ENCODE peak calls at places on chromosomes 7 and 10, in ten cellular contexts. I is GM13977, D is BE2C, G is AG04450, F is nephron progenitor cell, A is brain microvascular endothelial cell, T is neural crest cell, Y is cardiac fibroblast, P is GM06990, V is Peyer's patch. X is an unnamed sample.

GRCh38 chr10:129079705-129080104 is 387.3 kb upstream of the MGMT start:
- DNase-seq in I (no peak), D (peak), G (no peak), F (no peak), A (no peak), T (no peak), Y (no peak), P (no peak), V (no peak), X (no peak)

GRCh38 chr7:100065452-100066186 is 15.9 kb downstream of the ZNF3 start:
- DNase-seq in I (no peak), D (peak), G (peak), F (no peak), A (no peak), T (no peak), Y (peak), P (no peak), V (no peak), X (no peak)

GRCh38 chr7:70436815-70437350 is 695.1 kb upstream of the GALNT17 start:
- DNase-seq in I (no peak), D (peak), G (no peak), F (no peak), A (no peak), T (no peak), Y (no peak), P (no peak), V (no peak), X (no peak)

GRCh38 chr10:88330174-88330573 is 252.9 kb downstream of the RNLS start:
- DNase-seq in I (no peak), D (no peak), G (no peak), F (no peak), A (no peak), T (no peak), Y (no peak), P (no peak), V (no peak), X (no peak)

GRCh38 chr7:47444376-47445098 is 137.4 kb downstream of the TNS3 start:
- DNase-seq in I (peak), D (no peak), G (no peak), F (no peak), A (no peak), T (no peak), Y (peak), P (no peak), V (peak), X (peak)

GRCh38 chr10:46228076-46229071 is 58.4 kb upstream of the ANTXRL start:
- DNase-seq in I (peak), D (peak), G (peak), F (peak), A (peak), T (peak), Y (peak), P (no peak), V (peak), X (peak)

GRCh38 chr10:71801357-71801756 is 28.0 kb upstream of the VSIR start:
- DNase-seq in I (peak), D (no peak), G (no peak), F (no peak), A (no peak), T (no peak), Y (no peak), P (peak), V (peak), X (peak)

GRCh38 chr7:16646427-16647081 is 573 bp downstream of the BZW2 start:
- DNase-seq in I (peak), D (peak), G (no peak), F (no peak), A (no peak), T (no peak), Y (peak), P (no peak), V (no peak), X (no peak)

GRCh38 chr10:101770331-101771215 is 5.3 kb downstream of the FGF8 start:
- DNase-seq in I (no peak), D (no peak), G (no peak), F (no peak), A (no peak), T (no peak), Y (no peak), P (no peak), V (no peak), X (peak)

GRCh38 chr7:1922071-1922869 is 252.2 kb downstream of the ELFN1 start:
- DNase-seq in I (no peak), D (peak), G (no peak), F (no peak), A (no peak), T (no peak), Y (no peak), P (no peak), V (no peak), X (no peak)

GRCh38 chr10:126729314-126729871 is 58.9 kb upstream of the C10orf90 start:
- DNase-seq in I (no peak), D (no peak), G (no peak), F (no peak), A (no peak), T (no peak), Y (no peak), P (no peak), V (no peak), X (no peak)

GRCh38 chr7:77846317-77847092 is 47.9 kb downstream of the PHTF2 start:
- DNase-seq in I (no peak), D (no peak), G (no peak), F (no peak), A (no peak), T (no peak), Y (no peak), P (no peak), V (no peak), X (no peak)

GRCh38 chr10:80945267-80945880 is 407.7 kb downstream of the SH2D4B start:
- DNase-seq in I (peak), D (no peak), G (no peak), F (no peak), A (no peak), T (no peak), Y (no peak), P (no peak), V (no peak), X (peak)
- TF ChIP-seq CTCF in I (peak), D (peak), G (no peak), F (peak), A (no peak), T (peak), Y (no peak), P (peak), V (peak), X (peak)

DNA sequence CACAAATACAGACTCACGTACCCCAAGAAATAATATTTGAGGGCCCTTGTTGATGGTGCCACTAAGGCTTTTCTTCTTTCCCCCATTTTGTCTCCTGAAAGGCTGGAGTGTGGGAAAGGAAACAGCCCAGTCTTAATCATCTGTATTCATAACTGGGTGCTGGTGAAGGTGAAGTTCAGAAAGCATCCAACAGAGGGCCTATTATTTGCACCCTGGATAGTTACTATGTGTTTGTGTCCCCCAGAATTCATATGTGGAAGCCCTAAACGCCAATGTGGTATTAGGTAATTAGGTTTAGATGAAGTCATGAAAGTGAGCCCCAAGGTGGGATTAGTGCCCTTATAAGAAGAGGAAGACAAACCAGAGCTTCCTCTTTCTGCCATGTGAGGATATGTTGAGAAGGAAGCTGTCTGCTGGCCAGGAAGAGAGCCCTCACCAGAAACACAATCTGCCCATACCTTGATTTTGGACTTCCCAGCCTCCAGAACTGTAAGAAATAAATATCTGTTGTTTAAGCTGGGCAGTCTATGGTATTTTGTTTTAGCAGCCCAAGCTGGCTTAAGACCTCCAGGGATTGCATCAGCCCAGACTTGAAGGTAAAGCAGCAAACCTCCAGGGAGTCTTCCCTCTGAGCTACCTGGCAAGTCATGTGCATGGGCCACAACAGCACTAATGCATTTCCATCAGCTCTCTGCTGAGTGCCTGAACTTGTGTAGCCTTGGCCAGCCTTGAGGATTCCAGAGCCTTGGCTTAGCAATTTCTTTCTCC is 90.0 kb upstream of the ADRB1 start:
- DNase-seq in I (no peak), D (no peak), G (no peak), F (no peak), A (no peak), T (no peak), Y (no peak), P (no peak), V (no peak), X (no peak)
- TF ChIP-seq CTCF in I (peak), D (peak), G (no peak), F (no peak), A (peak), T (peak), Y (peak), P (peak), V (peak), X (no peak)

DNA sequence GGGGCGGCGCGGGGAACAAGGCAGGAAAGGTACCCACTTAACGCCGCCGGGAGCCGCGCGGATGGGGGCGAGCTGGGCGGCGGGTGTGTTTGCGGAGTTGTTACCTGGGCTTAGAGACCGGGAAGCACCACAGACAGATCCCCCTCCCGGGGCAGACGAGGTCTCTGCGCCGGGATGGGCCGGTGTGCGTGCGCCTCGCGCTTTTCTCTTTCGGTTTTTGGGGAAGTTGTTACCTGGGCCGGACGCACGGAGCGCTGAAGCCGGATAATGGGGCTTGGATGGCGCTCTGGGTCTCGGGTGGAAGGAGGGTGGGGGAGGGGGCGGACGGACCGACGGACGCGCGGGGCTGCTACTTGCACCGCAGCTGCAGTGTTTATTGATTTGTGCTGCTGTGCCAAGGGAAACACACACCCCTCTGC is 1.2 kb downstream of the ZEB1 start:
- DNase-seq in I (peak), D (peak), G (no peak), F (peak), A (no peak), T (peak), Y (peak), P (peak), V (peak), X (peak)
- TF ChIP-seq CTCF in I (no peak), D (no peak), G (no peak), F (no peak), A (no peak), T (no peak), Y (no peak), P (peak), V (no peak), X (no peak)

GRCh38 chr10:117078168-117078837 is 59.8 kb downstream of the VAX1 start:
- DNase-seq in I (no peak), D (no peak), G (no peak), F (no peak), A (no peak), T (no peak), Y (no peak), P (no peak), V (no peak), X (no peak)
- TF ChIP-seq CTCF in I (no peak), D (no peak), G (no peak), F (no peak), A (no peak), T (no peak), Y (no peak), P (no peak), V (no peak), X (no peak)

GRCh38 chr10:69515699-69516547 is 57.3 kb downstream of the NEUROG3 start:
- DNase-seq in I (peak), D (peak), G (peak), F (peak), A (peak), T (peak), Y (peak), P (peak), V (peak), X (peak)
- TF ChIP-seq CTCF in I (peak), D (peak), G (peak), F (peak), A (peak), T (peak), Y (peak), P (peak), V (peak), X (peak)

GRCh38 chr7:141674702-141675101 is 27.3 kb downstream of the DENND11 start:
- DNase-seq in I (no peak), D (no peak), G (no peak), F (peak), A (no peak), T (peak), Y (no peak), P (no peak), V (no peak), X (no peak)
- TF ChIP-seq CTCF in I (peak), D (peak), G (peak), F (peak), A (peak), T (peak), Y (peak), P (peak), V (peak), X (peak)

DNA sequence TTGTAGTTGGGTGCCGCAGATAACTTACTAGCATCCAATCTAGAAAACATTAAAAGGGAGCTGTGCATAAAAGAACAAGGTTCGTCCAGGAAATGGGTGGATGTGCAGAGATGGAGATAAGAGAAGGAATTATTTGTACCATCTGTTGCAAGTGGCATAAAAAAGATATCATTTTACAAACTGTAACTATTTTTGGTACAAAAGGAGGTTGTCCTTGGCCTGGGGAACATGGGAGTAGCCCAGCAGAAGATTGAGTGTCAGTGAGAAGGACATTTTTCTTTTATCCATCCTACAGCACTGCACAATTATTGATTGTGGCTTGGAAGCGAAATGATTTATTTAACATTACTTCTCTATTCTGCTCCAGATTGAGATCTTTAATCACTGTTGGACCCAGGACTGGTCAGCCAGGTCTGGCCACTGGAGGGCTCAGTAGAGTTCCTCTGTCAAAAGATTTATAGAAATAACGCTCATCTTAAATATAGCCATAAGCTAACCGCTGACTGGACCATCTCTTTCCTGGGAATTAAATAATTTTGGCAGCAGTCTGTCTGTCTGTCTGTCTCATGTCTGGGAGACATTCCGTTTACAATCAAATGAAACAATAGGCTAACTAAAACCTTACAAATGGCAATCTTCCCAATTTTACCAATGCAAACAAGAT is 254.1 kb downstream of the KIAA1217 start:
- DNase-seq in I (no peak), D (no peak), G (no peak), F (no peak), A (peak), T (no peak), Y (no peak), P (no peak), V (no peak), X (no peak)
- TF ChIP-seq CTCF in I (no peak), D (peak), G (peak), F (no peak), A (peak), T (no peak), Y (peak), P (no peak), V (no peak), X (no peak)